ENCODE peak calls at places on chromosomes 6 and 20, in five cellular contexts. R, G, Z, V and H are unnamed samples.

GRCh38 chr6:32105433-32105832 is 3.7 kb downstream of the TNXB start:
- DNase-seq in R (peak), G (no peak), Z (no peak), V (no peak), H (no peak)

GRCh38 chr6:36735110-36735971 is 37.7 kb downstream of the RAB44 start:
- DNase-seq in R (peak), G (peak), Z (no peak), V (no peak), H (peak)

GRCh38 chr20:38034961-38035360 is 1.4 kb downstream of the RPRD1B start:
- DNase-seq in R (no peak), G (no peak), Z (no peak), V (no peak), H (no peak)

GRCh38 chr20:36836591-36837329 is 39.2 kb upstream of the TLDC2 start:
- DNase-seq in R (peak), G (peak), Z (no peak), V (no peak), H (no peak)

GRCh38 chr20:53919886-53920285 is 150.5 kb downstream of the BCAS1 start:
- DNase-seq in R (no peak), G (no peak), Z (no peak), V (no peak), H (no peak)

GRCh38 chr6:72290620-72291019 is 331.2 kb upstream of the KCNQ5 start:
- DNase-seq in R (no peak), G (no peak), Z (no peak), V (no peak), H (no peak)

GRCh38 chr6:125759184-125759902 is 9.9 kb downstream of the HEY2 start:
- DNase-seq in R (peak), G (peak), Z (no peak), V (no peak), H (no peak)

GRCh38 chr6:11229267-11230043 is 3.0 kb downstream of the NEDD9 start:
- DNase-seq in R (no peak), G (peak), Z (peak), V (no peak), H (peak)

GRCh38 chr20:35342154-35342769 is 50.0 kb upstream of the FAM83C start:
- DNase-seq in R (no peak), G (no peak), Z (no peak), V (no peak), H (no peak)

GRCh38 chr20:13638162-13638495 is 603 bp downstream of the TASP1 start:
- DNase-seq in R (no peak), G (no peak), Z (peak), V (no peak), H (no peak)

GRCh38 chr20:9068232-9068781 is 580 bp upstream of the PLCB4 start:
- DNase-seq in R (no peak), G (peak), Z (peak), V (no peak), H (no peak)

GRCh38 chr20:20614391-20614790 is 98.1 kb downstream of the RALGAPA2 start:
- DNase-seq in R (peak), G (no peak), Z (no peak), V (no peak), H (no peak)

GRCh38 chr6:15352229-15352628 is 106.4 kb downstream of the JARID2 start:
- DNase-seq in R (no peak), G (no peak), Z (no peak), V (no peak), H (no peak)

GRCh38 chr20:59752101-59752586 is 147.8 kb downstream of the PHACTR3 start:
- DNase-seq in R (no peak), G (peak), Z (no peak), V (no peak), H (no peak)

GRCh38 chr20:17538517-17539170 is 7.5 kb upstream of the BFSP1 start:
- DNase-seq in R (peak), G (no peak), Z (no peak), V (no peak), H (no peak)

GRCh38 chr6:6821639-6822261 is 233.2 kb downstream of the LY86 start:
- DNase-seq in R (no peak), G (no peak), Z (no peak), V (no peak), H (no peak)

GRCh38 chr6:73566954-73567591 is 46.2 kb upstream of the EEF1A1 start:
- DNase-seq in R (peak), G (peak), Z (no peak), V (no peak), H (peak)

GRCh38 chr6:132202569-132202968 is 198.7 kb downstream of the MOXD1 start:
- DNase-seq in R (peak), G (no peak), Z (no peak), V (no peak), H (no peak)

GRCh38 chr20:58652606-58653303 is 1.7 kb downstream of the STX16 start:
- DNase-seq in R (no peak), G (no peak), Z (peak), V (no peak), H (no peak)

GRCh38 chr6:155248021-155249001 is 15.5 kb upstream of the CLDN20 start:
- DNase-seq in R (peak), G (peak), Z (peak), V (no peak), H (peak)

GRCh38 chr20:997486-997885 is 4.6 kb downstream of the RSPO4 start:
- DNase-seq in R (no peak), G (no peak), Z (no peak), V (no peak), H (no peak)

GRCh38 chr6:127503022-127503421 is 16.1 kb downstream of the MTCL3 start:
- DNase-seq in R (no peak), G (no peak), Z (no peak), V (no peak), H (no peak)

GRCh38 chr6:33620158-33620583 is 951 bp upstream of the ITPR3 start:
- DNase-seq in R (no peak), G (peak), Z (no peak), V (no peak), H (no peak)

GRCh38 chr6:22029169-22029568 is 267.7 kb downstream of the PRL start:
- DNase-seq in R (no peak), G (no peak), Z (no peak), V (no peak), H (no peak)

GRCh38 chr20:34570859-34571306 is 12.4 kb downstream of the MAP1LC3A start:
- DNase-seq in R (peak), G (no peak), Z (no peak), V (no peak), H (no peak)

GRCh38 chr6:154276810-154277577 is 79.6 kb downstream of the IPCEF1 start:
- DNase-seq in R (no peak), G (no peak), Z (peak), V (peak), H (no peak)

GRCh38 chr20:44683263-44684046 is 31.7 kb upstream of the CCN5 start:
- DNase-seq in R (no peak), G (no peak), Z (peak), V (peak), H (no peak)

GRCh38 chr6:125392682-125393081 is 90.9 kb upstream of the HDDC2 start:
- DNase-seq in R (no peak), G (no peak), Z (no peak), V (no peak), H (no peak)

GRCh38 chr6:27138837-27139752 is 108.4 kb upstream of the PRSS16 start:
- DNase-seq in R (peak), G (peak), Z (no peak), V (peak), H (no peak)

GRCh38 chr6:98927534-98927933 is 20.2 kb downstream of the FBXL4 start:
- DNase-seq in R (no peak), G (no peak), Z (no peak), V (no peak), H (no peak)

GRCh38 chr6:37575221-37575620 is 75.5 kb upstream of the CCDC167 start:
- DNase-seq in R (no peak), G (no peak), Z (no peak), V (no peak), H (no peak)

GRCh38 chr6:150025201-150025917 is at the start of gene RAET1L:
- DNase-seq in R (peak), G (no peak), Z (peak), V (no peak), H (peak)

GRCh38 chr20:2984028-2984501 is 59.4 kb upstream of the GNRH2 start:
- DNase-seq in R (no peak), G (no peak), Z (no peak), V (no peak), H (no peak)

GRCh38 chr20:50561379-50562078 is 51.3 kb downstream of the PTPN1 start:
- DNase-seq in R (peak), G (no peak), Z (peak), V (no peak), H (peak)

GRCh38 chr6:5762561-5762968 is 244.2 kb downstream of the NRN1 start:
- DNase-seq in R (no peak), G (no peak), Z (no peak), V (no peak), H (no peak)

GRCh38 chr6:5763871-5764270 is 242.9 kb downstream of the NRN1 start:
- DNase-seq in R (no peak), G (no peak), Z (no peak), V (no peak), H (no peak)

GRCh38 chr6:5765141-5765760 is 241.5 kb downstream of the NRN1 start:
- DNase-seq in R (no peak), G (peak), Z (no peak), V (no peak), H (no peak)

GRCh38 chr6:5764401-5764955 is 242.2 kb downstream of the NRN1 start:
- DNase-seq in R (peak), G (peak), Z (no peak), V (no peak), H (no peak)

GRCh38 chr6:5763407-5763806 is 243.3 kb downstream of the NRN1 start:
- DNase-seq in R (no peak), G (no peak), Z (no peak), V (no peak), H (no peak)
- H3K27ac ChIP-seq in R (no peak), G (no peak), Z (no peak), V (no peak), H (no peak)

GRCh38 chr20:47748069-47748468 is 37.2 kb downstream of the SULF2 start:
- DNase-seq in R (no peak), G (no peak), Z (no peak), V (no peak), H (no peak)
- H3K27ac ChIP-seq in R (no peak), G (no peak), Z (peak), V (no peak), H (no peak)

GRCh38 chr20:32752458-32753250 is 9.4 kb upstream of the COMMD7 start:
- DNase-seq in R (peak), G (no peak), Z (peak), V (no peak), H (no peak)
- H3K27ac ChIP-seq in R (peak), G (no peak), Z (no peak), V (no peak), H (peak)

GRCh38 chr20:45816951-45817651 is 4.7 kb downstream of the UBE2C start:
- DNase-seq in R (no peak), G (no peak), Z (no peak), V (no peak), H (no peak)
- H3K27ac ChIP-seq in R (no peak), G (no peak), Z (peak), V (no peak), H (no peak)